ENCODE peak calls at places on chromosomes 5 and 9, in five cellular contexts. H is ovary, R is Peyer's patch, U is cardiac muscle cell, T is neural progenitor cell. X is an unnamed sample.

GRCh38 chr9:113564804-113565237 is 101.3 kb downstream of the RGS3 start:
- DNase-seq in H (peak), T (peak), U (peak), R (peak), X (no peak)

GRCh38 chr9:72038408-72038807 is 22.0 kb downstream of the C9orf57 start:
- DNase-seq in H (no peak), R (no peak), T (no peak), U (peak), X (no peak)

GRCh38 chr5:128254789-128255188 is 171.2 kb downstream of the SLC12A2 start:
- DNase-seq in U (no peak), T (no peak), R (no peak), H (no peak), X (no peak)

GRCh38 chr9:78288214-78288892 is 8.6 kb upstream of the PSAT1 start:
- DNase-seq in R (no peak), H (no peak), U (no peak), T (no peak), X (no peak)

GRCh38 chr9:69898714-69899209 is 78.1 kb downstream of the CFAP95 start:
- DNase-seq in H (no peak), T (no peak), R (no peak), U (no peak), X (peak)

GRCh38 chr5:68554566-68555279 is 339.2 kb downstream of the PIK3R1 start:
- DNase-seq in T (peak), R (no peak), U (no peak), H (no peak), X (peak)

GRCh38 chr9:108468364-108468763 is 387.4 kb downstream of the ACTL7B start:
- DNase-seq in R (no peak), T (peak), U (peak), H (no peak), X (no peak)

GRCh38 chr9:5999443-6000104 is 15.8 kb downstream of the RANBP6 start:
- DNase-seq in R (no peak), T (no peak), U (no peak), H (no peak), X (no peak)

GRCh38 chr5:157955541-157956172 is 96.7 kb upstream of the CLINT1 start:
- DNase-seq in U (no peak), T (no peak), R (no peak), H (no peak), X (no peak)

GRCh38 chr9:108521063-108521462 is 334.7 kb downstream of the ACTL7B start:
- DNase-seq in H (no peak), U (no peak), T (no peak), R (no peak), X (no peak)

GRCh38 chr9:26937816-26938371 is 9.1 kb downstream of the PLAA start:
- DNase-seq in H (no peak), U (no peak), T (no peak), R (no peak), X (no peak)

GRCh38 chr9:26945591-26945990 is 1.5 kb downstream of the PLAA start:
- DNase-seq in T (peak), U (no peak), H (no peak), R (no peak), X (no peak)

GRCh38 chr9:26935847-26936246 is 11.2 kb downstream of the PLAA start:
- DNase-seq in U (no peak), T (no peak), H (no peak), R (no peak), X (no peak)

GRCh38 chr9:26939934-26940711 is 6.9 kb downstream of the PLAA start:
- DNase-seq in H (no peak), U (no peak), T (no peak), R (no peak), X (no peak)

GRCh38 chr9:26940779-26941178 is 6.3 kb downstream of the PLAA start:
- DNase-seq in T (no peak), U (no peak), R (no peak), H (no peak), X (no peak)
- TF ChIP-seq CTCF in T (no peak), U (no peak), R (no peak), H (no peak), X (no peak)

DNA sequence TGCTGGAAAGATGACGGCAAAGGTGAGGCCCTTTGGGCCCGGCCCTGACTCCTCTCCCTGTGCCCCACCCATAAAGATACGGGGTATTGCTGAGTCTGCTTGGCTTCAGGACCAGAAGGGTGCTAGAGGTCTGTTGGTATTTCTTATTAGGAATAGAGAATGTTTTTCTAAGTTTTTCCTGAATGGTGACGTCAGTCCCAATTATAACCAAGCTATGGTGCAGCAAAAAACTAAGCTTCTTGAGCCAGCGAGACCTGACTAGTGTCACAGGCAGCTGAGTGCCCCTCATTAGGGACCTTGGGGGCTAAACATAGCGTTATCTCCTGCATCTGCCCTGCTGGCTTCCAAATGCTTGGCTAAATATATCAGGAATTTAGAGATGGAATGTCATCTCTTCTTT is 151.0 kb upstream of the TBC1D2 start:
- DNase-seq in U (no peak), H (no peak), R (no peak), T (no peak), X (no peak)
- TF ChIP-seq CTCF in U (no peak), H (no peak), R (no peak), T (no peak), X (no peak)

DNA sequence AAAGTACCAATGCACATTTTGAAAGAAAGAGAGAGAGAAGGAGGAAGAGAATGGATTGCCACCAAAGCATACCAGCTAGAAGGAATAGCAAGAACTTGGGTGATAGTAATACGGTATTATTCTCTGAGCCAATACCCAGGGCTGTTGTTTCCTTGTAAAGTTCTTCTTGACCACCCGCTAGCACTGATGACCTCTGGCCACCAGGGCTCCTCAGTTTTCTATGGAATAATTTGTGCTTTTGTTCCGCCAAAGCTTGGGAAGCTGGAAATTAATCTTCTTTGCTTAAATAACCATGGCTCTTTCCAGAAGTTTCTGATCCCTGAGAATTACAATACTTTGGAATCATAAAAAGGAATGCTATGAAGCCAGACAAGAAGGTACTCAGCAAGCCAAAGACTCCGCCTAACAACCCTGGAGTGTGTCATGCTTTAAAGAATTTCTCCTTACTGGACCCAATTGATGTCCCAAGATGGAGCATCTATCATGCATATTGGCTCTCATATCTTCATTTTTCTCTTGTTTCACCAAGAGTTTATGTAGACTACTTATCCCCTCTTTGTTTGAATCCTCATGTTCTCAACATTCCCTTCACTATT is 29.8 kb downstream of the OR2K2 start:
- DNase-seq in R (no peak), H (no peak), T (no peak), U (no peak), X (no peak)
- TF ChIP-seq CTCF in R (no peak), H (no peak), T (peak), U (no peak), X (no peak)

GRCh38 chr5:66769030-66769733 is 173.0 kb downstream of the MAST4 start:
- DNase-seq in H (no peak), U (no peak), R (no peak), T (no peak), X (no peak)

DNA sequence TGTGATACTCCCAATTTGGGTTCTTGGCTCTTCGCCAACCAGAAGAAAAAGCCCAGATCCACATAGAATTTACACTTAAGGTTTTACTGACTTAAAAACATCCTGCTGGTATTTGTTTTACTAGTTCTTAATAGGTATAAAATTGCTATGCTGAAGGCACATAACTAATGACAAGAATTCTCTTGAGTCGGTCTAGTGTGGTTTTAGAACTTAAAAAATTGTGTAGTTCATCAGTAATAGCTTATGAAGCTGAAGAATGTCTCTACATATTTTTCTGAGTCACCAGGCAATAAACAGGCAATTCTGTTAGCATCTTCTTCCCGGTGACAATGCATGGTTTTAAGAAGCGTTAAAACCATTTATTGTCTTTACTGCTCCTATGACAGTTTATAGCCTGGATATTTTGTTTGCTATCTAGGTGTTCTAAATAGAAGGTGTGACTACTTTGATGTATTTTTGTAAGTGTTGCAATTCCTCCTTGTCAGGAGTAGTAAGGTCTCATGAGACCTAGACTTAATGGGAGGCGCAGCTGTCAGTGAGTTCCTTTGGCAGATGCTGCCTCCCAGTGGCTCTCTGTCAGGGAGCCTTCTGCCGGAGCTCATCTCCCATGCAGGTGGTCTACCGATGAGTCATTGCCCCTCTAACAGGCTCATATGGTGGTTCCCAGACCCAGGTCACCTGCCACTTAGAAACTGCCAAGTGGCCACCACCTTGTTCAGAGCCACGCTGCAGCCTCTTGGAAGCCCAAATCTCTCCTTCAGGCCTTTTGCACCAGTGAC is 173.8 kb downstream of the MAST4 start:
- DNase-seq in R (no peak), H (peak), T (peak), U (no peak), X (no peak)
- TF ChIP-seq CTCF in R (no peak), H (no peak), T (peak), U (peak), X (peak)

GRCh38 chr9:126204197-126204596 is 122.4 kb upstream of the MVB12B start:
- DNase-seq in H (no peak), U (no peak), R (no peak), T (no peak), X (no peak)

GRCh38 chr9:126206099-126206498 is 120.5 kb upstream of the MVB12B start:
- DNase-seq in H (no peak), U (no peak), T (no peak), R (no peak), X (no peak)

GRCh38 chr9:126205260-126205659 is 121.4 kb upstream of the MVB12B start:
- DNase-seq in T (no peak), R (no peak), U (no peak), H (no peak), X (no peak)

GRCh38 chr9:126204708-126205225 is 121.9 kb upstream of the MVB12B start:
- DNase-seq in H (no peak), R (no peak), U (no peak), T (no peak), X (no peak)

GRCh38 chr9:126203313-126203712 is 123.3 kb upstream of the MVB12B start:
- DNase-seq in T (no peak), R (no peak), H (no peak), U (no peak), X (no peak)
- TF ChIP-seq CTCF in T (peak), R (no peak), H (no peak), U (peak), X (no peak)

GRCh38 chr5:123681061-123681460 is 169.1 kb downstream of the CSNK1G3 start:
- DNase-seq in H (no peak), U (no peak), R (no peak), T (no peak), X (no peak)
- TF ChIP-seq CTCF in H (no peak), U (no peak), R (no peak), T (no peak), X (no peak)

GRCh38 chr5:14781106-14781505 is 90.5 kb downstream of the ANKH start:
- DNase-seq in H (no peak), R (no peak), T (no peak), U (no peak), X (no peak)
- TF ChIP-seq CTCF in H (no peak), R (no peak), T (no peak), U (no peak), X (no peak)

DNA sequence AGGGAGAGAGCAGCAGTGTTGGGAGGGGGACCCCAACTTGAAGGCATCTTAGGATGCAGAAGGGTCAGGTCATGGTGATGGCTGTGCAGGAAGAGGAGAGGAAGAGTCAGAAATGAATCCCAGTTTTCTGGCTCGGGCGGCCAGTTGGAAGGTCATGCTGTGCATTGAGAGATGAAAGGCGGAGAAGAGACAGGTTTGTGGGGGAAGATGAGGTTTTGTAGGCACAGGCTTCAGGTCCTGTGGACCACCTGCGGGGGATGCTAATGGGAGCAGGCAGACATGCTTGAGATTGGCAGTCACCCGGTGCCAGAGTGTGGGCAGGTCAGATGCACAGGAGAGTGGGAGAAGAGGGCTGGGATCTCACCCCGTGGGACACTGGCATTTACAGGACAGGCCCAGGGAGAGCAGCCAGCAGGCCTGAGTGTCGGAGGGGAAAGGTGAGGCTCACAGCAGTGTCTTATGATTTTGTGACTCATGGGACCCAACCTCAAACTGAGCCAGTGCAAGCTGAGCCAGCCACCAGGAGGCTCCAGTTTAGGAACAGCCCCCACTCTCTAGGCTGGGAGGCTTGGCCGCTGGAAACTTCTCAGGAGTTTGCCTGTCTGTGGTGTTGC is 17.5 kb downstream of the STXBP1 start:
- DNase-seq in T (no peak), U (no peak), H (no peak), R (no peak), X (no peak)
- TF ChIP-seq CTCF in T (peak), U (peak), H (no peak), R (no peak), X (peak)

X was measured in AG09309.